ENCODE peak calls at places on chromosome 9, in four cellular contexts. K is activated T-cell treated with anti-CD3 and anti-CD28 coated beads for 4 hours, Z is fibroblast of pulmonary artery, H is 8988T. Y is an unnamed sample.

GRCh38 chr9:755454-756381 is 85.8 kb upstream of the DMRT1 start:
- DNase-seq in K (no peak), Z (peak), H (peak), Y (no peak)

GRCh38 chr9:4293293-4293931 is 6.5 kb downstream of the GLIS3 start:
- DNase-seq in K (no peak), Z (peak), H (no peak), Y (no peak)

GRCh38 chr9:113570106-113570505 is 106.6 kb downstream of the RGS3 start:
- DNase-seq in K (no peak), Z (no peak), H (no peak), Y (no peak)

GRCh38 chr9:130167927-130168326 is 4.3 kb upstream of the NCS1 start:
- DNase-seq in K (no peak), Z (no peak), H (no peak), Y (no peak)

GRCh38 chr9:114285166-114285867 is 37.6 kb upstream of the ORM1 start:
- DNase-seq in K (no peak), Z (peak), H (peak), Y (no peak)

GRCh38 chr9:133105461-133105770 is 15.6 kb downstream of the RALGDS start:
- DNase-seq in K (no peak), Z (no peak), H (no peak), Y (no peak)

GRCh38 chr9:4464911-4465513 is 25.3 kb upstream of the SLC1A1 start:
- DNase-seq in K (no peak), Z (no peak), H (no peak), Y (no peak)

GRCh38 chr9:116448463-116448862 is 238.6 kb upstream of the TRIM32 start:
- DNase-seq in K (no peak), Z (no peak), H (no peak), Y (no peak)

GRCh38 chr9:101408374-101409078 is 9.9 kb downstream of the ZNF189 start:
- DNase-seq in K (no peak), Z (no peak), H (no peak), Y (no peak)

GRCh38 chr9:129666575-129666974 is 1.1 kb downstream of the PRRX2 start:
- DNase-seq in K (no peak), Z (no peak), H (no peak), Y (no peak)

GRCh38 chr9:120184266-120184665 is 395.7 kb downstream of the CDK5RAP2 start:
- DNase-seq in K (no peak), Z (no peak), H (no peak), Y (no peak)

GRCh38 chr9:71303351-71303750 is 181.9 kb upstream of the TRPM3 start:
- DNase-seq in K (no peak), Z (peak), H (no peak), Y (no peak)

GRCh38 chr9:30574355-30575151 is 1809.9 kb upstream of the ACO1 start:
- DNase-seq in K (no peak), Z (no peak), H (no peak), Y (no peak)

GRCh38 chr9:26221295-26221694 is 543.1 kb upstream of the TUSC1 start:
- DNase-seq in K (no peak), Z (no peak), H (no peak), Y (no peak)

GRCh38 chr9:14270358-14271077 is 43.4 kb downstream of the NFIB start:
- DNase-seq in K (no peak), Z (peak), H (no peak), Y (no peak)

GRCh38 chr9:86580688-86581087 is 226.5 kb upstream of the TUT7 start:
- DNase-seq in K (no peak), Z (no peak), H (no peak), Y (no peak)

GRCh38 chr9:131432597-131433301 is 38.9 kb downstream of the PRRC2B start:
- DNase-seq in K (no peak), Z (peak), H (no peak), Y (no peak)

GRCh38 chr9:22050924-22051323 is 41.8 kb upstream of the CDKN2B start:
- DNase-seq in K (no peak), Z (no peak), H (no peak), Y (no peak)

GRCh38 chr9:85258823-85259370 is 482.9 kb downstream of the AGTPBP1 start:
- DNase-seq in K (no peak), Z (peak), H (peak), Y (no peak)

GRCh38 chr9:114072181-114073140 is 5.6 kb downstream of the AMBP start:
- DNase-seq in K (no peak), Z (peak), H (no peak), Y (no peak)

GRCh38 chr9:136840140-136840876 is 2.0 kb upstream of the AJM1 start:
- DNase-seq in K (no peak), Z (no peak), H (no peak), Y (no peak)

GRCh38 chr9:114305189-114305555 is 17.7 kb upstream of the ORM1 start:
- DNase-seq in K (no peak), Z (no peak), H (no peak), Y (no peak)

GRCh38 chr9:32431940-32432555 is 47.6 kb downstream of the ACO1 start:
- DNase-seq in K (peak), Z (peak), H (no peak), Y (no peak)

GRCh38 chr9:3136999-3137675 is 293.2 kb upstream of the PUM3 start:
- DNase-seq in K (no peak), Z (peak), H (no peak), Y (no peak)